ENCODE peak calls at places on chromosomes 16 and 17, in five cellular contexts. M is GM12878, T is K562, V is endothelial cell of umbilical vein, G is HepG2. H is an unnamed sample.

GRCh38 chr17:75371981-75372380 is 33.5 kb downstream of the GRB2 start:
- DNase-seq in M (no peak), T (no peak), V (no peak), G (no peak), H (no peak)

GRCh38 chr17:66949501-66949900 is 15.0 kb upstream of the CACNG4 start:
- DNase-seq in M (no peak), T (no peak), V (no peak), G (no peak), H (no peak)

GRCh38 chr17:46001390-46002310 is 2.6 kb downstream of the STH start:
- DNase-seq in M (no peak), T (no peak), V (no peak), G (peak; percentile 28), H (no peak)

GRCh38 chr17:7282752-7283321 is 1.3 kb downstream of the SLC2A4 start:
- DNase-seq in M (no peak), T (peak; percentile 35), V (no peak), G (peak; percentile 56), H (no peak)

GRCh38 chr16:89233678-89234490 is 16.4 kb downstream of the ZNF778 start:
- DNase-seq in M (no peak), T (no peak), V (no peak), G (no peak), H (no peak)

GRCh38 chr16:76661691-76662090 is 384.5 kb downstream of the CNTNAP4 start:
- DNase-seq in M (no peak), T (no peak), V (no peak), G (no peak), H (no peak)

GRCh38 chr17:56142325-56142724 is 10.9 kb upstream of the ANKFN1 start:
- DNase-seq in M (no peak), T (no peak), V (no peak), G (no peak), H (no peak)

GRCh38 chr17:34651267-34651955 is 72.0 kb downstream of the TMEM132E start:
- DNase-seq in M (no peak), T (peak; percentile 25), V (no peak), G (no peak), H (no peak)

GRCh38 chr17:50199211-50199633 is 2.2 kb downstream of the COL1A1 start:
- DNase-seq in M (no peak), T (no peak), V (no peak), G (no peak), H (no peak)

GRCh38 chr17:79192503-79193500 is 118.2 kb downstream of the ENGASE start:
- DNase-seq in M (no peak), T (peak; percentile 66), V (peak; percentile 20), G (no peak), H (peak; percentile 41)

GRCh38 chr17:74842146-74842598 is 17.5 kb downstream of the GRIN2C start:
- DNase-seq in M (no peak), T (no peak), V (no peak), G (no peak), H (no peak)

GRCh38 chr17:6477831-6478383 is 33.7 kb downstream of the PIMREG start:
- DNase-seq in M (no peak), T (no peak), V (no peak), G (no peak), H (no peak)

GRCh38 chr17:59761385-59762021 is 54.0 kb downstream of the VMP1 start:
- DNase-seq in M (no peak), T (no peak), V (peak; percentile 48), G (peak; percentile 92), H (no peak)

GRCh38 chr16:25198021-25198420 is 18.7 kb upstream of the AQP8 start:
- DNase-seq in M (no peak), T (no peak), V (no peak), G (peak; percentile 29), H (no peak)

GRCh38 chr16:12228607-12229499 is 252.3 kb downstream of the SNX29 start:
- DNase-seq in M (no peak), T (peak; percentile 56), V (peak; percentile 67), G (peak; percentile 70), H (peak; percentile 44)

GRCh38 chr16:8935989-8936388 is 27.7 kb downstream of the USP7 start:
- DNase-seq in M (no peak), T (peak; percentile 56), V (no peak), G (peak; percentile 58), H (peak; percentile 14)
- TF ChIP-seq MYC in M (no peak), T (no peak), V (no peak), G (no peak), H (no peak)

DNA sequence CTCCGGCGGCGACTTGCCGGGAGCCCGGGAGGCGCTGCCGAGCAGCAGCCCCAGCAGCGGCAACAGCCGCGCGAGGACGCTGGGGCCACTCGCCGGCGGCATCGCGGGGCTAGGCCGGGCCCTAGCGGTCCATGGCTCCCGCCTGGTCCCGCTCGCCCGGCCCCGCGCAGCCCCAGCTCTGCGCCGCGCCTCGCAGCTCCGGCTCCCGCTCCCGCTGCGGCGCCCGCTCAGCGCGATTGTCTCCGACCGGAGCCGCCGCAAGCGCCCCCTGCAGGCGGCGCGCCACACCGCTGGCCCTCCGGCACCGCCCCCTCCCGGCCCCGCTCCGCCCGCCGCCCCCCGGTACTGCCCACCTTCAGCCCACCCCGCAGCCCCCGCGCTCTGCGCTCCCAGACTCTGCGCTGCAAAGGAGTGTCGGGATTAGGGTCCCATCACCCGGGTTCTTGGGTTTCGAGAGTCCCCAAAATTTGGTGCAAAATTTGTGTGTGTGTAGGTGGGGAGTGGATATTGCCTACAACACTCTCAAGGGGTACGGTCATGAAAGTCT is at the start of gene FAM171A2:
- DNase-seq in M (no peak), T (peak; percentile 89), V (peak; percentile 56), G (no peak), H (peak; percentile 78)
- TF ChIP-seq POLR2A in M (peak; percentile 30), T (no peak), V (peak; percentile 64), G (no peak), H (peak; percentile 23)

DNA sequence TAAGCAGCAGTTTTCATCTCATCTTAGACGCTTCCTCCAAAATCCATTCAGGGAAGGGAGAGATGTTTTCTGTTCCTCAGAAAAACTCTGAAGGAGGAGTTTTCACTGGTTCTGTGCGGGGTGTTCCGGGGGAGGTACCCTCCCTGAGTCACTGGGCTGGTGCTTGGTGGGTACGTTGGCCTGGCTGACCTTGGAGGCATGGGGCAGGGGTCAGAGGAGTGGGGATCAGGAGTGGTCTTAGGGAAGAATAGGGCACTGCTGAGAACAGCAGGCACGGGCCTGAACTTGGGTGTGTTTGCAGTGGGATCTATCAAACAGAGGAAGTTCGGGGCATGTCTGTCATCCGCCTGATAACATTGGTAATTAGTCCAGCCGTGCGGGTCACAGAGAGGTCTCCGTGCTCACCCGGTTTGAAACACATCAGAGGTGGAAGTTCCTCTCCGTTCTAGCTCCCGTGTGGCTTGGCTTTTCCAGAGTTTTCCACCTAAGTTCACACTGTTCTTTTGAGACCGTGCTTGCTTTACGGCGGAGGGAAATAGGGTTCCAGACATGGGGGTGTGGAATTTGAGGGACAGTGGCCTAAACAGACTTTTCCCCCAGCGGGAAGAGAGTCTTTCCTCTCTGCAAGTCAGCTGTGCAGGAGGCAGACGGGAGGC is 59.7 kb upstream of the CIBAR2 start:
- DNase-seq in M (no peak), T (no peak), V (peak; percentile 93), G (no peak), H (peak; percentile 37)
- H3K4me3 ChIP-seq in M (no peak overlapping the region), T (peak overlapping the region; percentile 45), V (no peak overlapping the region), G (peak overlapping the region; percentile 72), H (no peak overlapping the region)

GRCh38 chr17:43003542-43004172 is 2.9 kb upstream of the IFI35 start:
- DNase-seq in M (no peak), T (no peak), V (no peak), G (peak; percentile 63), H (no peak)
- TF ChIP-seq MYC in M (no peak), T (no peak), V (no peak), G (no peak), H (no peak)

DNA sequence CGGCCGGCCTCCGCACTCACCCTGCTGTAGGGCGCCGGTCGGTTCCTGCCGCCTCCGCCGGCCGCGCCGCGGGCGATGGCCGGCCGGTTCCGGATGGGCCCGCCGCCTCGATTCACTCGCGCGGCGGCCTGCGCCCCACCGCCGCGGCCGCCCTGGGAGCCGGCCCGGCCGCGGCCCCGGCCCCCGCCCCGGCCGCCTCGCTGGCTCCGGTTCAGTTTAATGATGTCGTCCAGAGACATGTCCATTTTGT is 158 bp downstream of the ALYREF start:
- DNase-seq in M (no peak), T (no peak), V (no peak), G (no peak), H (no peak)
- TF ChIP-seq POLR2A in M (no peak), T (no peak), V (no peak), G (no peak), H (peak; percentile 23)

GRCh38 chr17:80414803-80415625 is at the start of gene ENDOV:
- DNase-seq in M (peak; percentile 56), T (peak; percentile 98), V (peak; percentile 91), G (peak; percentile 91), H (peak; percentile 90)

GRCh38 chr17:80414508-80414802 is 512 bp upstream of the ENDOV start:
- DNase-seq in M (no peak), T (peak; percentile 29), V (peak; percentile 45), G (peak; percentile 20), H (peak; percentile 25)

GRCh38 chr17:80415626-80416042 is 667 bp downstream of the ENDOV start:
- DNase-seq in M (no peak), T (no peak), V (no peak), G (no peak), H (no peak)

GRCh38 chr17:80416940-80417293 is 1.9 kb downstream of the ENDOV start:
- DNase-seq in M (no peak), T (no peak), V (no peak), G (no peak), H (no peak)

GRCh38 chr17:80416260-80416939 is 1.4 kb downstream of the ENDOV start:
- DNase-seq in M (no peak), T (no peak), V (no peak), G (no peak), H (no peak)
- H3K4me3 ChIP-seq in M (peak overlapping the region; percentile 93), T (peak overlapping the region; percentile 59), V (no peak overlapping the region), G (peak overlapping the region; percentile 99), H (peak overlapping the region; percentile 59)

H was measured in NB4.